ENCODE peak calls at places on chromosomes 3 and 15, in six cellular contexts. J is stomach, L is left ventricle myocardium inferior, V is aorta, I is cardiac muscle cell, S is neural progenitor cell. H is an unnamed sample. For H3K4me1, the result is how much of the 10 kb centered on the place peaks cover.

GRCh38 chr3:189981668-189982067 is 139.0 kb downstream of the P3H2 start:
- DNase-seq in L (no peak), S (no peak), V (no peak), I (peak), J (no peak), H (no peak)

GRCh38 chr15:53976844-53977392 is 1.3 kb upstream of the UNC13C start:
- DNase-seq in J (no peak), L (no peak), I (no peak), S (peak), V (peak), H (peak)

GRCh38 chr3:120554727-120555660 is 41.1 kb upstream of the NDUFB4 start:
- DNase-seq in S (no peak), J (no peak), I (peak), L (peak), V (no peak), H (no peak)

GRCh38 chr15:50675524-50676144 is 11.0 kb downstream of the TRPM7 start:
- DNase-seq in S (no peak), V (no peak), L (no peak), I (peak), J (no peak), H (no peak)

GRCh38 chr3:168272343-168272984 is 176.7 kb upstream of the GOLIM4 start:
- DNase-seq in I (peak), V (no peak), J (no peak), L (no peak), S (peak), H (no peak)

GRCh38 chr3:113659121-113659531 is 37.3 kb downstream of the USF3 start:
- DNase-seq in V (no peak), I (no peak), J (no peak), S (no peak), L (no peak), H (no peak)

GRCh38 chr15:29921130-29921601 is 98.9 kb upstream of the TJP1 start:
- DNase-seq in J (no peak), S (no peak), I (no peak), L (no peak), V (no peak), H (peak)

GRCh38 chr15:74317820-74318375 is 49.5 kb downstream of the CYP11A1 start:
- DNase-seq in S (no peak), V (peak), I (peak), L (peak), J (no peak), H (peak)

GRCh38 chr3:54641226-54642014 is 286.4 kb downstream of the LRTM1 start:
- DNase-seq in L (no peak), S (peak), V (no peak), I (no peak), J (no peak), H (no peak)

GRCh38 chr3:119311191-119311925 is 17.2 kb downstream of the ARHGAP31 start:
- DNase-seq in L (no peak), V (no peak), J (no peak), I (peak), S (no peak), H (no peak)

GRCh38 chr3:106401666-106402319 is 533.0 kb upstream of the CBLB start:
- DNase-seq in V (no peak), L (no peak), S (no peak), I (peak), J (no peak), H (no peak)

GRCh38 chr15:40763801-40764765 is at the start of gene GCHFR:
- DNase-seq in J (peak), V (peak), S (peak), L (peak), I (peak), H (peak)

GRCh38 chr15:72493220-72493619 is 19.1 kb downstream of the ARIH1 start:
- DNase-seq in L (no peak), V (no peak), I (no peak), S (no peak), J (no peak), H (no peak)

GRCh38 chr3:111956995-111957736 is 21.7 kb upstream of the ABHD10 start:
- DNase-seq in L (no peak), V (no peak), I (peak), J (no peak), S (peak), H (no peak)

GRCh38 chr3:43644443-43644842 is 22.6 kb upstream of the ANO10 start:
- DNase-seq in V (no peak), I (no peak), L (no peak), S (no peak), J (no peak), H (no peak)

GRCh38 chr15:73284073-73284472 is 84.7 kb downstream of the HCN4 start:
- DNase-seq in J (no peak), V (no peak), L (no peak), S (no peak), I (peak), H (no peak)

GRCh38 chr15:51904931-51905330 is 66.6 kb downstream of the LEO1 start:
- DNase-seq in S (no peak), L (no peak), J (no peak), I (no peak), V (no peak), H (no peak)

GRCh38 chr15:67548862-67549651 is 6.6 kb downstream of the MAP2K5 start:
- DNase-seq in S (peak), J (peak), V (no peak), L (peak), I (no peak), H (no peak)
- H3K4me3 ChIP-seq in S (peak), J (no peak), V (no peak), L (no peak), I (no peak), H (no peak)

DNA sequence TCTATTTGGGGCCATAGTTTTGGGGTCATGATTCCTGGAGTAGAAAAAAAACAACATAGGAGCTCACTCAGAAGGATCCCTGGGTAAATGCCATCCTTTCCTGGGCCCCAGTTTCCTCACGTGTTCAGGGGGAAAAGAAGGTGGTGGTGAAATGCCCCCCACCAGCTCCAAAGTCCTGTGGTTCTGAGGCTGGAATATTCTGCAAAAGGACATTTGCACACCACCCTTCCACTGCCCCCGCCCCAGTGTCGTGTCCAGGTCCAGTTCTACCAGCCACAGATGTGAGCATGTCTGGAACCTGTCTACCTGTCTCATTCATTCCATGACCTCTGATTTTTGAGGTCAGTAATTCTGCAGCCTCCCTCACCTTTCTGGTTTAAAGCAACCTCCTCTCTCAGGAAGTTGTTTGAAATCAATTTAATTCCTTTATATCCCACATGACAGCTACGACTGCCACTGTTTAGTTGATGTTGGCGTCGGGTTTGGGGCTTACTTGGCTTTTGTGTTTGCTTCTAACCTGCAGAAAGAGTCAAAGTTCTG is 82.1 kb downstream of the SMAD3 start:
- DNase-seq in L (no peak), J (no peak), S (no peak), V (no peak), I (no peak), H (no peak)
- H3K4me1 ChIP-seq in L (half or more), J (half or more), S (half or more), V (under half), I (half or more), H (under half)

GRCh38 chr3:130770637-130771036 is 24.0 kb upstream of the PIK3R4 start:
- DNase-seq in S (no peak), V (no peak), L (no peak), J (no peak), I (no peak), H (no peak)

GRCh38 chr3:130773371-130773770 is 26.7 kb upstream of the PIK3R4 start:
- DNase-seq in V (no peak), I (peak), S (no peak), J (no peak), L (no peak), H (no peak)

DNA sequence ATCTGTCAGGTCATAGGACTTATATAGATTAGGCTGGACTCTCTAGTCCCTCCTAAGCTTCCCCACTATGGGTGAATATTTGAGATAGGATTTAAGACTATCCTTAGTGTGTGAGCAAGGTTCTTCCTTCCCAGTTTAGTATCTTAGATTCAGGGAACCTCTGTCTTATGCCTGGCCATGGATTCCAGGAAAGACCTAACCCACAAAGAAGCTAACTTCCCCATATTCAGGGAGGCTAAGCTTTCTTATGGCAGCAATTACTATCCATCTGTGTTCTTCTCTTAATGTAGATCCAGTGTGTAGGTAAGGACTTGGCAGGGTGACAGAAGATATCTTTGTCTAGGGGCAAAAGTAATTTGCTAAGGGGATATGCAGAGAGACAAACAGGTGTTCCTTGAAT is 25.5 kb upstream of the PIK3R4 start:
- DNase-seq in V (no peak), L (no peak), I (no peak), S (no peak), J (no peak), H (no peak)
- H3K27ac ChIP-seq in V (no peak), L (no peak), I (no peak), S (no peak), J (no peak), H (no peak)

DNA sequence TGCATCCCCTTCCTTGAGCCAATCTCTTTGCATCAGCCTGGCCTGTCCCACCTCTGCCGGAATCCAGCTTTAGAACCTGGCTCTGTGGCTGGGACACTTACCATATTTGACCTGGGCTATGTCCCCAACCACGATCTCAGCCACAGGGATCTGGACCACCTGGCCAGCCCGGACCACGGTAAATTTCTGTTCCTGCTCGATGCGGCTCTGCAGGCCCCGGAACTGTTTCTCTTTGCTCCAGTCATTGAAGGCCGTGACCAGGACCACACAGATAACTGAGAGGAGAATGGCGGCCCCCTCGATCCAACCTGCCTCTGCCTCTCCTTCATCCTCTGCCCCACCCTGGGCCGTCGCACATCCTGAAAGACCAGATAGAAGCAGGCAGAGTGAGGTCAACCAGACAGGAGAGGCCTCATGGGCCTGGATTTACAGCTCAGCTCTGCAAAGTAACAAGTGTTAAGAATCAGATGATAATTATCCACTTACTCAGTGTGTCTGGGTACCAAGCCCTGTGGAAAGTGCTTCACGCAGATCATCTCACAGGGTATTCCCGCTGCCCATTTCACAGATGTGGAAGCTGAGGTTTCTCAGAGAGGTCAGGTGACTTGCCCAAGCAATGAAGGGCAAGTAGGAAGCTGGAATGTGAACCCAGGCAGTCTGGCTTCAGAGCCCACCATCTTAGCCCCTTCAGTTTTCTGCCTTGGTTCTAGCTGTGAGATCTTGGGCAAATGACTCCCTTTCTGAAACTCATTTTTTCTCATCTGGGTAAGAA is 81.3 kb upstream of the SEC13 start:
- DNase-seq in J (no peak), V (no peak), I (no peak), S (no peak), L (no peak), H (no peak)
- H3K4me3 ChIP-seq in J (no peak), V (no peak), I (no peak), S (no peak), L (no peak), H (no peak)

DNA sequence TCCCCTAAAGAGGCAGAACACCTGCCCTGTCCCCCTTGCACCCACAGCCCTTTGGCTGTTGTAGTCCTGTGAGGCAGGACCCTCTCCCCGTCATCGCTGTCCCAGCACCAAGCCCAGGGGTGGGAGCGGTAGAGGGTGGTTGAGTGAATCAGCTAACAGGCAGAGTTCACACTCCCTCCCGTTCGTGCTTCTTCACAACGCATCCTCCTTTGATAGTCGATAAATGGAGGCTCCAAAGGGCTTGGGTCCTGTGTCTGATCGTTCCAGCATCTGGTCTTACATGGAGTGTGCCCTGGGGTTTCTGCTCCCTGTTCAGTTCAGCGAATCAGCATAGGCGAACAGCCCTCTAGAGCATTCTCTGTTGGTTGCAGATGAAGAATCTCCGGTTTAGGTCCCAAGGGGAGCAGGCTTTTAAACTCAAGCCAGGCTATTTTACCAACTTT is 820 bp upstream of the HMCES start:
- DNase-seq in L (no peak), I (peak), S (peak), J (no peak), V (no peak), H (no peak)
- H3K4me1 ChIP-seq in L (half or more), I (under half), S (under half), J (under half), V (under half), H (under half)

GRCh38 chr3:177448987-177449975 is 252.0 kb upstream of the TBL1XR1 start:
- DNase-seq in S (no peak), I (peak), J (no peak), L (no peak), V (no peak), H (peak)
- H3K27ac ChIP-seq in S (no peak), I (no peak), J (peak), L (no peak), V (no peak), H (peak)

GRCh38 chr3:197216914-197217313 is 81.5 kb downstream of the DLG1 start:
- DNase-seq in I (no peak), V (no peak), L (no peak), S (no peak), J (no peak), H (no peak)

GRCh38 chr3:197212290-197212689 is 86.1 kb downstream of the DLG1 start:
- DNase-seq in L (no peak), S (no peak), V (no peak), I (no peak), J (no peak), H (no peak)

GRCh38 chr3:197219627-197220026 is 78.8 kb downstream of the DLG1 start:
- DNase-seq in S (no peak), J (no peak), V (no peak), I (no peak), L (no peak), H (no peak)

GRCh38 chr3:197216169-197216860 is 82.1 kb downstream of the DLG1 start:
- DNase-seq in I (peak), J (no peak), V (no peak), L (no peak), S (no peak), H (no peak)
- H3K4me3 ChIP-seq in I (no peak), J (no peak), V (no peak), L (no peak), S (no peak), H (no peak)